ENCODE peak calls at places on chromosomes 1 and 21, in nine cellular contexts. G, Q, V, A, Y, L, J, I and O are unnamed samples.

GRCh38 chr1:52579415-52579814 is 22.8 kb upstream of the GPX7 start:
- DNase-seq in I (no peak), J (no peak), Q (no peak), Y (no peak), A (peak; percentile 21), V (no peak), G (no peak), L (no peak), O (no peak)

GRCh38 chr1:84736944-84737343 is 46.7 kb upstream of the SSX2IP start:
- DNase-seq in V (no peak), J (no peak), I (no peak), Y (no peak), Q (no peak), G (no peak), A (no peak), L (no peak), O (no peak)

GRCh38 chr21:26710155-26710554 is 135.1 kb downstream of the ADAMTS1 start:
- DNase-seq in A (no peak), V (no peak), Y (no peak), I (no peak), J (no peak), L (no peak), Q (no peak), G (no peak), O (no peak)

GRCh38 chr1:40699787-40700186 is 8.3 kb downstream of the NFYC start:
- DNase-seq in Q (no peak), L (no peak), A (no peak), J (no peak), Y (no peak), I (no peak), G (no peak), V (no peak), O (no peak)

GRCh38 chr1:231896806-231897205 is 270.2 kb downstream of the DISC1 start:
- DNase-seq in G (no peak), J (no peak), Y (no peak), Q (no peak), A (no peak), V (no peak), I (no peak), L (no peak), O (no peak)

GRCh38 chr1:151828931-151829330 is 2.7 kb downstream of the RORC start:
- DNase-seq in Y (peak; percentile 68), I (peak; percentile 23), J (no peak), V (peak; percentile 12), Q (no peak), G (no peak), L (no peak), A (peak; percentile 11), O (no peak)

GRCh38 chr21:21175798-21176334 is 177.7 kb downstream of the NCAM2 start:
- DNase-seq in A (no peak), Y (no peak), L (no peak), J (no peak), V (peak; percentile 27), Q (no peak), I (no peak), G (no peak), O (no peak)

GRCh38 chr1:91751281-91751680 is 134.7 kb downstream of the TGFBR3 start:
- DNase-seq in G (no peak), L (peak; percentile 60), A (peak; percentile 51), J (no peak), I (peak; percentile 91), Y (no peak), Q (no peak), V (peak; percentile 65), O (no peak)

GRCh38 chr21:26715116-26715515 is 130.1 kb downstream of the ADAMTS1 start:
- DNase-seq in V (no peak), G (no peak), A (no peak), Q (no peak), L (no peak), Y (no peak), I (no peak), J (no peak), O (no peak)

GRCh38 chr1:202086579-202087350 is 36.0 kb upstream of the GPR37L1 start:
- DNase-seq in J (no peak), A (no peak), Q (no peak), I (no peak), Y (no peak), V (no peak), L (peak; percentile 79), G (no peak), O (no peak)

GRCh38 chr1:24491577-24492360 is 10.9 kb upstream of the RCAN3 start:
- DNase-seq in V (no peak), Y (no peak), J (no peak), Q (no peak), G (no peak), L (no peak), I (no peak), A (no peak), O (no peak)

GRCh38 chr1:14881775-14882672 is 271.5 kb upstream of the TMEM51 start:
- DNase-seq in I (no peak), Y (no peak), V (no peak), A (peak; percentile 9), J (no peak), G (no peak), Q (peak; percentile 41), L (no peak), O (no peak)

DNA sequence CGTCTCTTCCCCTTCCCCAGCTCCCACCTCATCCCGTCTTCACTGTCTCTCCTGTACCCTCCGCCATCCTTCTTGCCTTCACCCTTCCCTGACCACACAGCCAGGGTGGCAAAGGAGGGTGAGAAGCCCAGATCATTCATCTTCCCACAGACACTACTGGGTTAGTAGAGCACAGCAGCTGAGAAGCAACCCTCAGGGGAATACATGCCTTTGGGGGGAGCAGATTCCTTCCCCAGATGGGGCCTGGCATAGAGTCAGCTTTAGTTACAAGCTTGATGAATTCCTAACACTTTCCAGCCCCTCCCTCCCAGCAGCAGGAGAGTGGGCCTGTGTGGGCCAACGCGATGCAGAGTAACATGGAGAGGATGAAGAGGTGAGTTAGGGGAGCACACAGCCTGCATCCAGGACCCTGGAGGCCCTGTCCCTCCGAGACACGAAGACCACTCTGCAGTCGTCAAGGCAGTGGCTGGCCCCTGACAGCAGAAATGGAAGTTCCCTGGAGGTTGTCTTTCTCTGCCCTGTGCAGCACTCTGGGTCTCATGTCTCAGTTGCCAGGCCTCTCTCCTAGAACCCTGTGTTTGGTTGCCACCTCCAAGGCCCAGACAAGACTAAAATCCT is 8.8 kb upstream of the BTG2 start:
- DNase-seq in G (no peak), Y (no peak), L (no peak), Q (no peak), J (no peak), V (peak; percentile 17), I (peak; percentile 48), A (no peak), O (no peak)
- TF ChIP-seq CTCF in G (no peak), Y (no peak), L (no peak), Q (no peak), J (no peak), V (no peak), I (no peak), A (no peak), O (no peak)

GRCh38 chr1:115880981-115881672 is 40.2 kb upstream of the NHLH2 start:
- DNase-seq in L (peak; percentile 91), J (no peak), Q (no peak), Y (no peak), V (no peak), I (no peak), A (no peak), G (no peak), O (no peak)

GRCh38 chr1:115877511-115877910 is 36.6 kb upstream of the NHLH2 start:
- DNase-seq in I (peak; percentile 3), G (no peak), Y (no peak), Q (no peak), L (no peak), J (no peak), A (no peak), V (no peak), O (no peak)

GRCh38 chr1:115883240-115883639 is 42.3 kb upstream of the NHLH2 start:
- DNase-seq in G (no peak), Q (no peak), Y (no peak), V (no peak), A (no peak), J (no peak), I (no peak), L (no peak), O (no peak)

GRCh38 chr1:115874929-115875328 is 34.0 kb upstream of the NHLH2 start:
- DNase-seq in Y (no peak), Q (no peak), L (no peak), A (peak; percentile 47), V (peak; percentile 45), J (no peak), G (no peak), I (peak; percentile 68), O (no peak)

DNA sequence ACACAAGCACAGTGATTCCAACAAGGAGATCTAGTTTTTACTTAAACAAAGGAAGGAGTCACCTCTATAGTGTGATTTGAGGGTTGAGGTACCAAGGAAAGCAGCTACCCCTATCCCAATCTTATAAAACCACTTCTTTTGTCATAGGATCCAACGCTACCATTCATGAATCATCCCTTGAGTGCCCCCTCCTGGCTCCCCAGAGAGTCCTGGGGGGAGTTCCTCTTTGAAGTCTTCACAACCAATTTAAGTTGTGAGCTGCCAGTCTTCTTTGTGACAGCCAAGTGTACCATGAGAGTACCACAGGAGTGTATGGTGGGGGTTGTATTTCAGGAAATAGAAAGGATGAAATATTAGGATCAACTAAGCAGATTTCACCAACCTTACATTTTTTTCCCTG is 39.1 kb upstream of the NHLH2 start:
- DNase-seq in Q (no peak), V (no peak), L (no peak), Y (no peak), G (no peak), I (no peak), J (no peak), A (no peak), O (no peak)
- TF ChIP-seq CTCF in Q (no peak), V (no peak), L (no peak), Y (no peak), G (no peak), I (no peak), J (no peak), A (no peak), O (no peak)

DNA sequence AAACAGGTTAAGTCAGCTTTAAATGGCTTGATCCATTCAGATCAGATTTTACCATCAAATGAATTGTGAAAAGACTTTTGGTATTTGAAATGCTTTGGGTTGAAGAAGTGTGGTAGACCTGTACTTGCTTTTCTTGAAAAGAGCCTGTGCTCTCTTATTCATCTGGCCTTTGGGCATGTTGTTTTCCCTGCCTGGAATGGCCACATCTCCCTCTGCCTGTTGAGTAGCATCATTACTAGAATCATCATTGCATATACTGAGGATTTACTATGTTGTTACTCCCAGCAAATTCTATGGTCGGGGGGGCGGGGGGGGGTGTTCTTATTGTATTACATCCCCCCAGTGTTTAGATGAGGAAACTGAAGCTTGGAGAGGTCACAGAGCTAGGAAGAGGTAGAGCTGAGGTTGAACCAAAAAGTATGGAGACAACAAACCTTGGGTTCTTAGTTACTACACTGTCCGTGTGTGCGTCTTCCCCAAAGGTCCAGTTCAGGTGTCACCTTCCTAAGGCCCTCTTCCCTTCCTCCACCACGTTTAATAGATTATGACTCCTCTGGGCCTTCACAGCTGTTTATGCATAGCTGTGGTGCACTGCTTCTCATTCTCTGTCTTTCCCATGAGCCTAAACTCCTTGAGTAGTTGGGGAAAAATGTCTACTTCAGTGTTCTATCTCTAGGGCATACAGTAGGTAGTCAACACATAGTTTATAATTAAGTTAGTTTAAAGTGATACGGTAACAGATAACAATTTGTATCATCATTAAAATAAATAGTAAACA is 246.4 kb upstream of the HOOK1 start:
- DNase-seq in G (no peak), V (no peak), Y (no peak), A (peak; percentile 39), L (no peak), J (no peak), I (no peak), Q (no peak), O (no peak)
- TF ChIP-seq CTCF in G (no peak), V (no peak), Y (no peak), A (peak; percentile 30), L (peak; percentile 12), J (no peak), I (no peak), Q (no peak), O (peak; percentile 19)

GRCh38 chr1:241266121-241266520 is 90.9 kb downstream of the RGS7 start:
- DNase-seq in V (no peak), I (peak; percentile 11), A (no peak), G (no peak), Q (no peak), J (no peak), Y (no peak), L (no peak), O (no peak)
- TF ChIP-seq CTCF in V (no peak), I (no peak), A (no peak), G (no peak), Q (no peak), J (no peak), Y (no peak), L (no peak), O (no peak)